ENCODE peak calls at places on chromosomes 11 and 22, in seven cellular contexts. D is stimulated activated CD4-positive, alpha-beta T cell treated with anti-CD3 and anti-CD28 coated beads, Interleukin-2, amount 100 ng/mL, for 24 hours; S is ELR; B is CD8-positive, alpha-beta memory T cell; H is stimulated activated naive CD8-positive, alpha-beta T cell treated with anti-CD3 and anti-CD28 coated beads, Interleukin-15, amount 100 ng/mL, for 72 hours; P is esophagus squamous epithelium; V is hippocampal formation. Y is an unnamed sample.

GRCh38 chr11:11074686-11075370 is 217.0 kb upstream of the ZBED5 start:
- DNase-seq in D (no peak), S (no peak), B (no peak), H (no peak), P (no peak), V (no peak), Y (no peak)

GRCh38 chr22:24146791-24147353 is 34.4 kb upstream of the SUSD2 start:
- DNase-seq in D (no peak), S (peak; percentile 42), B (no peak), H (no peak), P (no peak), V (no peak), Y (no peak)

GRCh38 chr11:47179655-47179991 is 2.9 kb upstream of the ARFGAP2 start:
- DNase-seq in D (peak; percentile 51), S (peak; percentile 64), B (no peak), H (peak; percentile 46), P (no peak), V (peak; percentile 36), Y (no peak)

GRCh38 chr11:93686812-93687211 is 25.3 kb downstream of the CEP295 start:
- DNase-seq in D (no peak), S (peak; percentile 34), B (no peak), H (no peak), P (no peak), V (no peak), Y (no peak)

GRCh38 chr11:131136476-131136875 is 220.2 kb upstream of the SNX19 start:
- DNase-seq in D (no peak), S (peak; percentile 55), B (no peak), H (no peak), P (no peak), V (no peak), Y (no peak)

GRCh38 chr11:68191661-68192579 is 21.2 kb downstream of the KMT5B start:
- DNase-seq in D (no peak), S (peak; percentile 35), B (no peak), H (no peak), P (no peak), V (no peak), Y (no peak)

GRCh38 chr11:107857550-107858216 is 904 bp downstream of the SLC35F2 start:
- DNase-seq in D (no peak), S (peak; percentile 71), B (no peak), H (no peak), P (no peak), V (no peak), Y (no peak)

GRCh38 chr11:68146010-68146540 is 24.9 kb upstream of the CHKA start:
- DNase-seq in D (no peak), S (no peak), B (no peak), H (no peak), P (no peak), V (no peak), Y (no peak)

GRCh38 chr11:117011541-117011908 is 86.7 kb downstream of the SIK3 start:
- DNase-seq in D (peak; percentile 29), S (no peak), B (no peak), H (no peak), P (no peak), V (no peak), Y (no peak)

GRCh38 chr11:126573325-126574076 is 218.0 kb downstream of the ST3GAL4 start:
- DNase-seq in D (no peak), S (no peak), B (no peak), H (no peak), P (no peak), V (no peak), Y (no peak)

GRCh38 chr11:93500759-93501158 is 42.4 kb downstream of the SMCO4 start:
- DNase-seq in D (no peak), S (no peak), B (no peak), H (no peak), P (no peak), V (no peak), Y (no peak)

GRCh38 chr11:27215471-27216267 is 147.3 kb downstream of the CCDC34 start:
- DNase-seq in D (no peak), S (no peak), B (no peak), H (no peak), P (no peak), V (no peak), Y (no peak)

GRCh38 chr11:120510406-120511115 is 987 bp upstream of the GRIK4 start:
- DNase-seq in D (no peak), S (no peak), B (no peak), H (no peak), P (no peak), V (no peak), Y (no peak)

GRCh38 chr11:73795925-73796632 is 8.4 kb downstream of the MRPL48 start:
- DNase-seq in D (no peak), S (no peak), B (no peak), H (no peak), P (no peak), V (peak; percentile 54), Y (no peak)

GRCh38 chr22:43897751-43898261 is 6.0 kb upstream of the PNPLA5 start:
- DNase-seq in D (peak; percentile 14), S (peak; percentile 84), B (no peak), H (no peak), P (no peak), V (no peak), Y (no peak)

GRCh38 chr11:2409701-2410468 is 9.3 kb downstream of the TSSC4 start:
- DNase-seq in D (no peak), S (no peak), B (no peak), H (no peak), P (no peak), V (no peak), Y (no peak)